ENCODE peak calls at places on chromosome 10, in nine cellular contexts. N is prostate gland; A is heart right ventricle; G is PC-3; M is body of pancreas; E is CD4-positive, alpha-beta memory T cell; X is left ventricle myocardium inferior; R is testis; Q is suprapubic skin. H is an unnamed sample.

GRCh38 chr10:44046605-44047004 is 338.3 kb downstream of the CXCL12 start:
- DNase-seq in E (no peak), Q (no peak), N (no peak), X (no peak), M (peak; percentile 43), R (no peak), G (peak; percentile 31), A (no peak), H (no peak)

GRCh38 chr10:131098416-131098952 is 213.0 kb downstream of the TCERG1L start:
- DNase-seq in E (no peak), N (no peak), Q (no peak), M (no peak), R (no peak), G (no peak), X (no peak), A (no peak), H (no peak)

GRCh38 chr10:79905322-79906314 is 43.3 kb downstream of the SFTPD start:
- DNase-seq in M (no peak), A (no peak), Q (no peak), N (no peak), R (no peak), G (peak; percentile 66), X (no peak), E (no peak), H (no peak)

GRCh38 chr10:37975407-37975991 is 948 bp downstream of the ZNF25 start:
- DNase-seq in X (no peak), G (peak; percentile 20), M (no peak), E (peak; percentile 19), A (no peak), N (no peak), Q (no peak), R (peak; percentile 25), H (no peak)

GRCh38 chr10:43407148-43407575 is 1.8 kb downstream of the HNRNPF start:
- DNase-seq in E (peak; percentile 50), A (peak; percentile 50), M (peak; percentile 56), X (peak; percentile 68), Q (no peak), N (peak; percentile 33), G (peak; percentile 51), R (peak; percentile 53), H (peak; percentile 51)

GRCh38 chr10:6850452-6850851 is 270.4 kb upstream of the PRKCQ start:
- DNase-seq in M (no peak), R (no peak), Q (no peak), A (no peak), G (no peak), X (no peak), E (no peak), N (no peak), H (no peak)

GRCh38 chr10:119132521-119133345 is 28.8 kb downstream of the DENND10 start:
- DNase-seq in E (no peak), X (no peak), N (no peak), M (no peak), G (no peak), R (no peak), A (no peak), Q (no peak), H (no peak)

GRCh38 chr10:92972066-92972870 is 88.3 kb upstream of the CYP26C1 start:
- DNase-seq in R (no peak), X (no peak), G (peak; percentile 79), E (no peak), M (no peak), N (no peak), A (no peak), Q (no peak), H (no peak)

GRCh38 chr10:120012566-120012965 is 120.0 kb downstream of the SEC23IP start:
- DNase-seq in Q (no peak), E (no peak), N (no peak), M (no peak), X (no peak), A (no peak), G (peak; percentile 87), R (no peak), H (no peak)

GRCh38 chr10:42973411-42973810 is 103.5 kb upstream of the RET start:
- DNase-seq in M (peak; percentile 4), X (no peak), A (no peak), R (no peak), Q (no peak), E (no peak), N (no peak), G (no peak), H (no peak)

GRCh38 chr10:50740351-50740688 is 584 bp downstream of the ASAH2B start:
- DNase-seq in A (peak; percentile 5), X (peak; percentile 13), Q (no peak), R (no peak), N (no peak), G (peak; percentile 84), E (no peak), M (peak; percentile 13), H (peak; percentile 29)

GRCh38 chr10:121662945-121663917 is 65.0 kb upstream of the FGFR2 start:
- DNase-seq in X (no peak), E (no peak), M (no peak), R (peak; percentile 56), G (no peak), A (no peak), Q (no peak), N (no peak), H (no peak)

GRCh38 chr10:72275351-72276012 is 1.8 kb downstream of the DDIT4 start:
- DNase-seq in Q (no peak), M (peak; percentile 57), R (no peak), G (no peak), N (no peak), E (no peak), A (no peak), X (no peak), H (no peak)

GRCh38 chr10:62057872-62058271 is 156.4 kb downstream of the ARID5B start:
- DNase-seq in A (no peak), N (no peak), G (no peak), M (no peak), R (no peak), Q (no peak), E (no peak), X (no peak), H (no peak)

GRCh38 chr10:71765176-71765906 is 8.0 kb downstream of the VSIR start:
- DNase-seq in X (peak; percentile 81), R (no peak), A (peak; percentile 71), N (no peak), G (peak; percentile 13), Q (no peak), M (no peak), E (no peak), H (no peak)

DNA sequence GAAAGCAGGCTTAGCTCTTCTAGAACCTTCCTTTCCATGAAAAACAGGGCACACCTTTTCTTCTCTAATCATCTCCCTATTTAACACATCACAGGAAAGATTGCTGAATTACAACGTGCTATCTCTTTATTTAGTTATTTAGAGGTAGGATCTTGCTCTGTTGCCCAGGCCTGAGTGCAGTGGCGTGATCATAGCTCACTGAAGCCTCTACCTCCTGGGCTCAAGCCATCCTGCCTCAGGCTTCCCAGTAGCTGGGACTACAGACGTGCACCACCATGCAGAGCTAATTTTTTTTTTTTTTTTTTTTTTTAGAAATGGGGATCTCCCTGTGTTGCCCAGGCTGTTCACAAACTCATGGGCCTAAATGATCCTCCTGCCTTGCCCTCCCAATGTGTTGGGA is 251.2 kb downstream of the PRPF18 start:
- DNase-seq in X (no peak), M (no peak), A (no peak), G (no peak), N (no peak), E (no peak), Q (no peak), R (no peak), H (no peak)
- H3K27ac ChIP-seq in X (peak overlapping the region; percentile 84), M (no peak overlapping the region), A (no peak overlapping the region), G (no peak overlapping the region), N (no peak overlapping the region), E (no peak overlapping the region), Q (no peak overlapping the region), R (no peak overlapping the region), H (no peak overlapping the region)

DNA sequence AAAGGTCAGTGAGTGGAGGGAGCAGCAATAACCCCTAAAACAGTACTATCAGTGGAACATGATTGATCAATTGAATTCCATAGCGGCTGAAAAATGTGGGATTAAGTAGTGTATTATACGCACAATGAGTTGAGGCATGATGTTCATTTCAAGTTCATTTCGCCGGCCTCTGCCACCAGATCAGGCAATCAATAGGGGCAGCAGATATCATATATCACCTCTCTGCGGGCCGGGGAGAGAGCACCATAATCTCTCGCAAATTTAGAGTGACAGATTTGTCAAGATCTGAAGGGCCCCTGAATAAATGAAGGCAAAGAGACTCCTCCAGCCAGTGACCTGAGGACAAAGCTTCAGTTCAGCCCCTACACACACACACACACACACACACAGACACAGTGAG is 58.5 kb downstream of the PAX2 start:
- DNase-seq in G (no peak), Q (no peak), E (no peak), M (no peak), A (no peak), R (no peak), X (no peak), N (no peak), H (no peak)
- H3K9me3 ChIP-seq in G (no peaks in the 10 kb centered on the region), Q (no peaks in the 10 kb centered on the region), E (no peaks in the 10 kb centered on the region), M (no peaks in the 10 kb centered on the region), A (no peaks in the 10 kb centered on the region), R (no peaks in the 10 kb centered on the region), X (no peaks in the 10 kb centered on the region), N (no peaks in the 10 kb centered on the region), H (no peaks in the 10 kb centered on the region)

DNA sequence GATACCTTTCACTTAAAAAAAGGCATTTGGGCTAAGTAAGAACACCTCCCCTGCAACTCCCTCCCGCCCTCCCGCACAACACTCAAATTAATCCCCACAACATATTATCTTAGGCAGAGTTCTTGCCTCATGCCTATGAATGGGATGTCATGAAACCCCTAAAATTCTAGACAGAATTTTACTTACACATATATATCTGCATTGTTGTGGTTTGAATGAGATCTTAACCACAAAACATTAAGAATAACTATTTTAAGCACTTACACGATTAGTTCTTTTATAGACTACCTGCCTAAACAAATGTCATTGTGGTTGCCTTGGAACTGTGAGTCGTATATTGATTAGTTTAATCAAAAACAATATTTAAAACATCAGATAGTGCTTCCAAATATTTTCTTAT is 4.5 kb upstream of the ITGB1 start:
- DNase-seq in N (no peak), M (no peak), G (no peak), Q (no peak), X (no peak), A (no peak), R (no peak), E (no peak), H (no peak)
- H3K27ac ChIP-seq in N (peak overlapping the region; percentile 44), M (peak overlapping the region; percentile 13), G (peak overlapping the region; percentile 72), Q (peak overlapping the region; percentile 69), X (peak overlapping the region; percentile 99), A (peak overlapping the region; percentile 96), R (peak overlapping the region; percentile 74), E (no peak overlapping the region), H (no peak overlapping the region)

GRCh38 chr10:82861889-82862288 is 986.9 kb downstream of the NRG3 start:
- DNase-seq in R (no peak), A (no peak), M (no peak), G (no peak), E (no peak), N (no peak), Q (no peak), X (no peak), H (no peak)

GRCh38 chr10:82856953-82857352 is 982.0 kb downstream of the NRG3 start:
- DNase-seq in M (no peak), N (no peak), E (no peak), A (no peak), Q (no peak), G (no peak), X (no peak), R (no peak), H (no peak)
- H3K9me3 ChIP-seq in M (no peaks in the 10 kb centered on the region), N (no peaks in the 10 kb centered on the region), E (no peaks in the 10 kb centered on the region), A (no peaks in the 10 kb centered on the region), Q (no peaks in the 10 kb centered on the region), G (no peaks in the 10 kb centered on the region), X (no peaks in the 10 kb centered on the region), R (no peaks in the 10 kb centered on the region), H (no peaks in the 10 kb centered on the region)

H was measured in naive thymus-derived CD4-positive, alpha-beta T cell.